ENCODE peak calls at places on chromosomes 5 and 9, in four cellular contexts. One of them, this sample, is unnamed.

GRCh38 chr5:149060325-149060724 is 2.5 kb downstream of the SH3TC2 start:
- DNase-seq in sigmoid colon: no peak
- DNase-seq in GM12892: no peak
- DNase-seq in transverse colon: peak
- DNase-seq in this sample: no peak

GRCh38 chr5:115179068-115179958 is 9.6 kb upstream of the TRIM36 start:
- DNase-seq in sigmoid colon: no peak
- DNase-seq in GM12892: no peak
- DNase-seq in transverse colon: peak
- DNase-seq in this sample: no peak

GRCh38 chr5:140220032-140220697 is 45.2 kb downstream of the CYSTM1 start:
- DNase-seq in sigmoid colon: no peak
- DNase-seq in GM12892: no peak
- DNase-seq in transverse colon: no peak
- DNase-seq in this sample: no peak

GRCh38 chr9:95206143-95206542 is 111.4 kb downstream of the FANCC start:
- DNase-seq in transverse colon: no peak
- DNase-seq in sigmoid colon: no peak
- DNase-seq in GM12892: no peak
- DNase-seq in this sample: no peak

GRCh38 chr9:21991039-21991959 is 2.9 kb downstream of the CDKN2A start:
- DNase-seq in transverse colon: no peak
- DNase-seq in sigmoid colon: no peak
- DNase-seq in GM12892: no peak
- DNase-seq in this sample: no peak

GRCh38 chr5:78899922-78900362 is 85.2 kb downstream of the ARSB start:
- DNase-seq in sigmoid colon: no peak
- DNase-seq in transverse colon: peak
- DNase-seq in GM12892: no peak
- DNase-seq in this sample: no peak

GRCh38 chr5:93240228-93240834 is 340.7 kb downstream of the NR2F1-AS1 start:
- DNase-seq in GM12892: no peak
- DNase-seq in sigmoid colon: no peak
- DNase-seq in transverse colon: no peak
- DNase-seq in this sample: no peak

GRCh38 chr5:56829137-56829536 is 13.8 kb downstream of the MAP3K1 start:
- DNase-seq in transverse colon: peak
- DNase-seq in GM12892: no peak
- DNase-seq in sigmoid colon: no peak
- DNase-seq in this sample: no peak

GRCh38 chr5:146527785-146528184 is 11.8 kb upstream of the GPR151 start:
- DNase-seq in sigmoid colon: no peak
- DNase-seq in transverse colon: no peak
- DNase-seq in GM12892: no peak
- DNase-seq in this sample: no peak

GRCh38 chr5:116401546-116401945 is 173.1 kb downstream of the SEMA6A start:
- DNase-seq in sigmoid colon: no peak
- DNase-seq in transverse colon: no peak
- DNase-seq in GM12892: no peak
- DNase-seq in this sample: no peak

GRCh38 chr5:116395178-116395577 is 179.4 kb downstream of the SEMA6A start:
- DNase-seq in sigmoid colon: no peak
- DNase-seq in transverse colon: no peak
- DNase-seq in GM12892: no peak
- DNase-seq in this sample: no peak

GRCh38 chr5:116396700-116397099 is 177.9 kb downstream of the SEMA6A start:
- DNase-seq in GM12892: no peak
- DNase-seq in sigmoid colon: no peak
- DNase-seq in transverse colon: no peak
- DNase-seq in this sample: no peak

GRCh38 chr5:116394186-116394867 is 180.3 kb downstream of the SEMA6A start:
- DNase-seq in sigmoid colon: no peak
- DNase-seq in transverse colon: no peak
- DNase-seq in GM12892: no peak
- DNase-seq in this sample: no peak

DNA sequence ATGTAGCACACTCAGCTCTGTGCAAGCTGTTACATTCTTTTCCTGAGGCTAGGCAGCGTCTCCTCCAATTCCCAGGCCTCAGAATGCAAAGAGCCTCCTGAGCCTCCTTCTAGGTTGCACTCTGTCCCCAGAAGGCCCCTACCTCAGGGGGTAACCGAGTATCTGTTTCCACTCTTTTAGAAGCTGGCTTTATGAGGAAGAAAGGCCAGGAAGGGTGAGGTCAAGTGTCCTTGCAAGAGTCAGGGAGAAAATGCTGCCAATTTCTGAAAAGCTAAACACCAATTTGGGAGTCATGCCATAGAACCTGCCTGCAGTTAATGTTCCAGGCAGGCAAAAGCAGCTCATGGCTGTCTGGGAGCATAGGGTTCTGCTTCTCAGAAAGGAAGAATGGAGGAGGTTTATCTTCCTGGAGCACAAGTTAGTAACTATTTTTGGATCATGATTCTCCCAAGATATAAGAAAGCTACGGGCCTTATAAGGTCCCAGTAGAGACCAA is 178.9 kb downstream of the SEMA6A start:
- DNase-seq in transverse colon: no peak
- DNase-seq in GM12892: no peak
- DNase-seq in sigmoid colon: no peak
- DNase-seq in this sample: peak
- TF ChIP-seq POLR2AphosphoS5 in transverse colon: no peak
- TF ChIP-seq POLR2AphosphoS5 in GM12892: no peak
- TF ChIP-seq POLR2AphosphoS5 in sigmoid colon: peak
- TF ChIP-seq POLR2AphosphoS5 in this sample: peak

GRCh38 chr9:113579270-113580040 is 115.9 kb downstream of the RGS3 start:
- DNase-seq in transverse colon: peak
- DNase-seq in sigmoid colon: peak
- DNase-seq in GM12892: no peak
- DNase-seq in this sample: no peak

GRCh38 chr9:113578279-113578865 is 114.8 kb downstream of the RGS3 start:
- DNase-seq in GM12892: no peak
- DNase-seq in sigmoid colon: no peak
- DNase-seq in transverse colon: no peak
- DNase-seq in this sample: no peak

GRCh38 chr9:113578877-113579269 is 115.3 kb downstream of the RGS3 start:
- DNase-seq in GM12892: peak
- DNase-seq in sigmoid colon: no peak
- DNase-seq in transverse colon: peak
- DNase-seq in this sample: no peak

GRCh38 chr9:113580041-113580953 is 116.8 kb downstream of the RGS3 start:
- DNase-seq in transverse colon: peak
- DNase-seq in sigmoid colon: peak
- DNase-seq in GM12892: no peak
- DNase-seq in this sample: peak

GRCh38 chr9:113577525-113578261 is 114.2 kb downstream of the RGS3 start:
- DNase-seq in sigmoid colon: no peak
- DNase-seq in GM12892: no peak
- DNase-seq in transverse colon: no peak
- DNase-seq in this sample: no peak
- TF ChIP-seq POLR2A in sigmoid colon: no peak
- TF ChIP-seq POLR2A in GM12892: no peak
- TF ChIP-seq POLR2A in transverse colon: no peak
- TF ChIP-seq POLR2A in this sample: no peak

GRCh38 chr5:105530716-105531261 is 1968.2 kb upstream of the NUDT12 start:
- DNase-seq in GM12892: no peak
- DNase-seq in sigmoid colon: no peak
- DNase-seq in transverse colon: no peak
- DNase-seq in this sample: no peak
- TF ChIP-seq POLR2AphosphoS5 in GM12892: no peak
- TF ChIP-seq POLR2AphosphoS5 in sigmoid colon: no peak
- TF ChIP-seq POLR2AphosphoS5 in transverse colon: no peak
- TF ChIP-seq POLR2AphosphoS5 in this sample: no peak

DNA sequence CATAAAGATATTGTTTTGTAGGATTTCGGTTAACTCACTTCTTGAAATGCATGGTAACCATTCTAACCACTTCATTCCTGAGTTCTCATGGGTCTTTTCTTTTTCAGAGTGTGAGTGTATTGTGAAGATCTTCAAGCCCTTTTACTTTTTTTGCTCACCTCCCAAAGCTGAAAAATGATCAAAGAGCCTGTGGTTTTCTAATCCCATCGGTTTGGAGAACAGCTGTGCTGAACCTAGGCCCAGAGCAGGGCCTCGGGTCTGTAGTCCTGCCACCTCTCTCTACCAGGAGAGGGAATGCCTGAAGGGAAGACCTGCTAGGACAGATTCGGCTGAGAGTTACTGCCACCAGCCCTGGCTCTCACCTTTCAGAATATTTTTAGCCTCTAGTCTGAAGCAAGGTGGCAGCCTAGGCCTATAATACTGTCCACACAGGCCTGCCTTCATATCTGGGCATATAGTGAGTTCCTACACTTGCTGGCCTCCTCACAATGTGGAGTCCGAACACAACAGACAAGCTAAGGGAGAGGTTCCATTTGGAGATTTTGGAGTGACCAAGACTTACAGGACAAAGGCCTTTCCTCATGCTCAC is 13.8 kb downstream of the RGMB start:
- DNase-seq in sigmoid colon: no peak
- DNase-seq in GM12892: no peak
- DNase-seq in transverse colon: no peak
- DNase-seq in this sample: no peak
- TF ChIP-seq POLR2A in sigmoid colon: no peak
- TF ChIP-seq POLR2A in GM12892: no peak
- TF ChIP-seq POLR2A in transverse colon: no peak
- TF ChIP-seq POLR2A in this sample: no peak

DNA sequence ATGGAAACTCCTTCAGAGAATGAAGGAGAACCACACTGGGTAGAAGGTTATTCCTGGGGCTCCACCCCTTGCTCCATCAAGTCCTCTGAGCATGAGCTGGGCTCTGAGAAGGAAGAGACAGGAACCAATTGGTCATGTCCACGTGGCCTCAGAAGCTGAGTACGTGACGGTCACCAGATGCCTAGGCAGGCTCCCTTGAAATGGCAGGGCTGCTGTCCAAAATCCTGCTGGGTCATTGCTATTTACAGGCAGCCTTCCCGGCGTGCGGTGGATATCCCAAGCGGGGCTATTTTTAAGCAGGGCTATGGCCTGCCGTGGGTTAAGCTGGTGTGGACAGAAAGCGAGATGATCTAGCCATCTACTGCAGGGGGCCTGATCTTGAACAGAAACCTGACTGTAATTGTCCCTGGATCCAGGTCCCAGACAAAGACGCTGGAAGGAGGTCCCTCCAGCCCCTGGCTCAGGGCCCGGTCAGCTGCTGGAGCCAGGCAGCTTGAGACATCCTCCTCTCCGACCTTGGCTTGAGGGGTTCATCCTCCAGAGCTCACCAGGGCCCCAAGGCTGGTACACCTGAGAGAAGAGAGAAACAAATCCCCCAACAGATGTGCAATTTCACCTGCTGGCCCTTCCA is 558 bp upstream of the CKMT2 start:
- DNase-seq in transverse colon: peak
- DNase-seq in GM12892: no peak
- DNase-seq in sigmoid colon: peak
- DNase-seq in this sample: no peak
- TF ChIP-seq POLR2AphosphoS5 in transverse colon: no peak
- TF ChIP-seq POLR2AphosphoS5 in GM12892: no peak
- TF ChIP-seq POLR2AphosphoS5 in sigmoid colon: peak
- TF ChIP-seq POLR2AphosphoS5 in this sample: peak

GRCh38 chr5:141876628-141877477 is 1.4 kb downstream of the PCDH1 start:
- DNase-seq in sigmoid colon: no peak
- DNase-seq in transverse colon: peak
- DNase-seq in GM12892: peak
- DNase-seq in this sample: peak

GRCh38 chr5:141877478-141878185 is 578 bp downstream of the PCDH1 start:
- DNase-seq in GM12892: no peak
- DNase-seq in sigmoid colon: no peak
- DNase-seq in transverse colon: peak
- DNase-seq in this sample: peak

GRCh38 chr5:141874262-141874964 is 3.8 kb downstream of the PCDH1 start:
- DNase-seq in transverse colon: peak
- DNase-seq in sigmoid colon: no peak
- DNase-seq in GM12892: peak
- DNase-seq in this sample: no peak

GRCh38 chr5:141875022-141875740 is 3.0 kb downstream of the PCDH1 start:
- DNase-seq in sigmoid colon: no peak
- DNase-seq in GM12892: peak
- DNase-seq in transverse colon: no peak
- DNase-seq in this sample: no peak

DNA sequence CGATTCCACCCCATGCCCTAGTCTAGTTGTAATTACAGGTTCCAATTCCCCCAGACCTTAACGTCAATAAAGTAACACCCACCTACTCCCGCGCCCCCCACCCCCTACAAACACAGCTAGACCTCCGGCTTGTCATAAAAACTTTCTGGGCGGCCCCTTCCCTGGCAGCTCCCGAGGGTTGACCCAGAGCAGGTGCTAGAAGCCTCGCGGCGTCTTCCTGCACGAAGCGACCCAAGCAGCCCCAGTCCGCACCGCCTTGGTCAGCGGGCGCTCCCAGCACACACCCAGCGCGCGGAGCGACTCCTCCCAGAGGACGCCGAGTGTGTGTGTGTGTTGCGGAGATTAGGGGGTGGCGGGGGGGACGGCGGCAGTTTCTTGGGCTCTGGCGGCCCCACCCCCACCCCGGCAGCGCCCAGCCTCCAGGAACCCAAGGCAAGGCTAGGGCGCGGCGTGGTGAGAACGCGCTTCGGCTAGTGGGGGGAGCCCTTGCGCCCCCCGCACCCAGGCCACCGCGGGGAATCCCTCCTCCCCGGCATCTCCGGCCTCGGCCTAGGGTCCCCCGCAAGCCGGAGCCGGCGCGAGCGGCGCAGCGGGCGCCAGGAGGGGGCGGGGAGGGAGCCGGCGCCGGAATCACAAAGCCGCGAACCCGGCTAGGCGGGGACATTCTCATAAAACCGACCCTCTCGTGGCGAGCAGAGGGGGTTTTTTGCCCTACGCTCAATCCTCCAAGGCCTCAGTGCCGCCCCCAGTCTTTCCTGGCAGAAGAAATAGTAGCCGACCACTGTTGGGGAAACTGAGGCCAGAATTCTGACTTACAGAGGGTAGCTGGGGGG is 2.2 kb downstream of the PCDH1 start:
- DNase-seq in GM12892: peak
- DNase-seq in transverse colon: peak
- DNase-seq in sigmoid colon: no peak
- DNase-seq in this sample: peak
- TF ChIP-seq POLR2A in GM12892: no peak
- TF ChIP-seq POLR2A in transverse colon: peak
- TF ChIP-seq POLR2A in sigmoid colon: peak
- TF ChIP-seq POLR2A in this sample: peak

GRCh38 chr9:128635266-128636023 is 21.2 kb downstream of the DYNC2I2 start:
- DNase-seq in sigmoid colon: peak
- DNase-seq in GM12892: peak
- DNase-seq in transverse colon: peak
- DNase-seq in this sample: peak
- TF ChIP-seq POLR2AphosphoS5 in sigmoid colon: no peak
- TF ChIP-seq POLR2AphosphoS5 in GM12892: no peak
- TF ChIP-seq POLR2AphosphoS5 in transverse colon: peak
- TF ChIP-seq POLR2AphosphoS5 in this sample: peak

GRCh38 chr9:34049630-34050384 is 1.1 kb upstream of the UBAP2 start:
- DNase-seq in transverse colon: no peak
- DNase-seq in GM12892: no peak
- DNase-seq in sigmoid colon: no peak
- DNase-seq in this sample: no peak

GRCh38 chr9:34047864-34048729 is 590 bp downstream of the UBAP2 start:
- DNase-seq in GM12892: peak
- DNase-seq in sigmoid colon: peak
- DNase-seq in transverse colon: peak
- DNase-seq in this sample: peak

GRCh38 chr9:34045903-34046302 is 2.8 kb downstream of the UBAP2 start:
- DNase-seq in GM12892: no peak
- DNase-seq in transverse colon: no peak
- DNase-seq in sigmoid colon: no peak
- DNase-seq in this sample: no peak

GRCh38 chr9:34046784-34047379 is 1.8 kb downstream of the UBAP2 start:
- DNase-seq in sigmoid colon: no peak
- DNase-seq in transverse colon: peak
- DNase-seq in GM12892: no peak
- DNase-seq in this sample: no peak

GRCh38 chr9:34048730-34049629 is at the start of gene UBAP2:
- DNase-seq in GM12892: peak
- DNase-seq in transverse colon: peak
- DNase-seq in sigmoid colon: peak
- DNase-seq in this sample: peak
- TF ChIP-seq POLR2A in GM12892: peak
- TF ChIP-seq POLR2A in transverse colon: peak
- TF ChIP-seq POLR2A in sigmoid colon: peak
- TF ChIP-seq POLR2A in this sample: peak

This sample was measured in prostate gland.